ENCODE peak calls at places on chromosomes 3 and 15, in four cellular contexts. L is H1, P is mesendoderm, I is H9. M is an unnamed sample.

GRCh38 chr3:61239871-61240270 is 11.4 kb downstream of the FHIT start:
- DNase-seq in I (no peak), P (no peak), L (no peak), M (no peak)

GRCh38 chr3:78204977-78205376 is 1165.1 kb downstream of the ROBO2 start:
- DNase-seq in L (no peak), P (peak), I (no peak), M (peak)

GRCh38 chr15:100191161-100191560 is 150.6 kb downstream of the ADAMTS17 start:
- DNase-seq in I (peak), L (no peak), P (peak), M (no peak)

GRCh38 chr3:123012652-123013051 is 14.9 kb downstream of the SEMA5B start:
- DNase-seq in L (no peak), I (no peak), P (no peak), M (no peak)

GRCh38 chr3:175651716-175652115 is 792.6 kb downstream of the NAALADL2 start:
- DNase-seq in L (no peak), I (no peak), P (no peak), M (peak)

GRCh38 chr3:110687138-110687537 is 384.5 kb upstream of the NECTIN3 start:
- DNase-seq in L (no peak), P (no peak), I (no peak), M (peak)

GRCh38 chr3:56630966-56631365 is 52.1 kb downstream of the TASOR start:
- DNase-seq in I (no peak), L (no peak), P (no peak), M (peak)

GRCh38 chr15:95884276-95884675 is 446.2 kb upstream of the NR2F2 start:
- DNase-seq in L (no peak), I (no peak), P (peak), M (no peak)

GRCh38 chr15:58459562-58459961 is 27.8 kb downstream of the LIPC start:
- DNase-seq in P (no peak), L (no peak), I (no peak), M (no peak)

DNA sequence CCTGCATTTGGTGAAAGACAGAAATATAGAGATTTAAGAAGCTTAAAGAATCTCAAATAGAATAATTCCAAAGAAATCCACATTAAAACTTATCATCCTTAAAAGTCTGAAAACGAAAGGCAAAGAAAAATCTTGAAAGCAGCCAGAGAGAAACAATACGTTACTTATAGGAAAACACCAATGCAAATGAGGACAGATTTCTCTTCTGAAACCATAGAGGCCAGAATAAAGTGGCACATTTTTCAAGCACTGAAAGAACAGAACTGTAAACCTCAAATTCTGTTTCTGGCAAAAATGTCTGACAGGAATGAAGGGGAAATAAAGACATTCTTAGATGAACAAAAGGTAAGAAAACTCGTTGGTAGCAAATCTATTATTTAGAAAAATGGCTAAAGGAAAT is 13.8 kb upstream of the ACTC1 start:
- DNase-seq in I (no peak), L (no peak), P (no peak), M (no peak)
- H4K5ac ChIP-seq in I (no peak), L (no peak), P (no peak), M (no peak)

GRCh38 chr3:108664266-108664665 is 74.7 kb downstream of the DZIP3 start:
- DNase-seq in I (no peak), P (no peak), L (no peak), M (no peak)
- H4K5ac ChIP-seq in I (no peak), P (no peak), L (no peak), M (no peak)

GRCh38 chr3:106332884-106333283 is 464.1 kb upstream of the CBLB start:
- DNase-seq in I (peak), L (no peak), P (peak), M (peak)

GRCh38 chr3:106333911-106334618 is 465.3 kb upstream of the CBLB start:
- DNase-seq in P (no peak), L (no peak), I (no peak), M (peak)

GRCh38 chr3:106329505-106329904 is 460.7 kb upstream of the CBLB start:
- DNase-seq in I (no peak), L (no peak), P (no peak), M (peak)

GRCh38 chr3:106332135-106332534 is 463.3 kb upstream of the CBLB start:
- DNase-seq in L (no peak), P (no peak), I (no peak), M (no peak)

GRCh38 chr3:106331636-106332035 is 462.8 kb upstream of the CBLB start:
- DNase-seq in I (no peak), L (no peak), P (no peak), M (no peak)
- H4K5ac ChIP-seq in I (no peak), L (no peak), P (no peak), M (no peak)

GRCh38 chr3:113743006-113743639 is 2.9 kb downstream of the NAA50 start:
- DNase-seq in I (no peak), L (no peak), P (no peak), M (no peak)
- H4K5ac ChIP-seq in I (no peak), L (no peak), P (no peak), M (no peak)

GRCh38 chr3:185865277-185865676 is 40.4 kb upstream of the IGF2BP2 start:
- DNase-seq in L (no peak), I (no peak), P (no peak), M (no peak)
- H4K5ac ChIP-seq in L (no peak), I (no peak), P (no peak), M (no peak)

DNA sequence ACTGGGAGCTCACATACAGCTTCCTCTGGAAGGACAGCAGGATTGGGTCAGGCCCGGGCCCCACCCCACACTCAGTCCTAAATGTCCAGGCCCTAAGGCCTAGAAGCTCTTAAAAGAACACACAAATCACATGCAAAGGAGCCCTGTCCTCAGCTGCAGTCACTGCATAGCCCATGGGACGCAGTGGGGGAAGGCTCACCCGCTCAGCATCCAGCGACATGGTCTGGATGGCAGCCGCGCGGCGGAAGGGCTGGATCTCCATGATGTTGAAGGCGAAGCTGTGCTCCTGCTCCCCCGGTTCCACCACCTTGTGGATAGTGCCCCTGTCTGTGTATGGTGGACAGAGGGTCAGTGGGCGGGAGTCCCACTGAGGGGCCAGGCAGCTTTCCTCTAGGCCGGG is 22.1 kb downstream of the SEMA7A start:
- DNase-seq in P (no peak), L (no peak), I (no peak), M (no peak)
- H4K5ac ChIP-seq in P (no peak), L (no peak), I (no peak), M (no peak)

GRCh38 chr3:139318826-139319225 is 25.0 kb upstream of the MRPS22 start:
- DNase-seq in I (no peak), P (no peak), L (no peak), M (no peak)

GRCh38 chr3:139320551-139321309 is 23.1 kb upstream of the MRPS22 start:
- DNase-seq in L (no peak), P (no peak), I (no peak), M (no peak)

GRCh38 chr3:139317660-139318430 is 26.0 kb upstream of the MRPS22 start:
- DNase-seq in L (no peak), I (no peak), P (no peak), M (no peak)

GRCh38 chr3:139318431-139318816 is 25.4 kb upstream of the MRPS22 start:
- DNase-seq in L (no peak), I (no peak), P (no peak), M (no peak)

DNA sequence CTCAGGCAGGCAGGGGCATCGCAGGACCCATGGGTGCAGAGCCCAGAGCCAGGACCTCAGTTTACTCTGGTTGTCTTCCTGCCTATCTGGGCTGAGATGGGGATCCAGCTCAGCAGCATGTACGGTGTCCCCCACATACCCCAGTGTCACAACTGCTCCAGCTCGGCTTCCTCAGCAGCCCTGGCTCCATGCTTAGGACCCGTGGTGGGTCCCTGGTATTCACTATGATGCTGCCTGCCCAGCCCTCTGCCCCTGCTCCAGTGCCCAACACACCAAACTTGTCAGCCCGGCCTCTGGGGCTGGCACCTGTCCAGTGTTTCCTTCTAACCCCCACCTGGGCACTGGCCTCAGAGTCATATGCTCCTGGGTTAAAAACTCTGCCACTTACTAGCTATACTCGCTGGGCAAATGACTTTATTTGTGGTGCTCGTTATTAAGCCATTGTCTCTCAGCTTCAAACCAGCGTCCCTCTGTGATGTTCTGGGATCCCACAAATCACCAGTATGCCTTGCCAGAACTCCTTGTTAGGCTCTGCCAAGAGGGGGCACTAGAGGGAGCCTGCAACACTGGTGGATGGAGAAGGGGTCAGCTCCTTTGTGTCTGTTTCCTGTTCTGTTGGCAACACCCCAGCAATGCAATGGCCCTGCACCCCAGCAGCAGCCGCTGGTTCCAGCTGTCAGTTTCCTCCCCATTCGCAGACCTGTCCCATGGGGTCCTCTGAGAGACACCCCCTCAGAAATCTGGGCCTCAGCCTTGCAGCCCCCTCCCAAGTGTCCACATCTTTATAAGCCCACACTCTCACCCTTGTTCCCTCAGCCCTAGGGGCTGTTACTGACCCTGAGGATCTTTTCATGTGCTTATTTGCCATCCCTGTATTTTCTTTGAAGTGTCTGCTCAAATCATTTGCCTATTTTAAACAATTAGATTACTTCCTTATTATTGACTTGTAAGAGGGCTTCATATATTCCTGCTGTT is 24.1 kb upstream of the MRPS22 start:
- DNase-seq in P (peak), I (peak), L (peak), M (no peak)
- H4K5ac ChIP-seq in P (no peak), I (no peak), L (no peak), M (no peak)

GRCh38 chr3:161503271-161503670 is 6.7 kb downstream of the OTOL1 start:
- DNase-seq in I (no peak), L (no peak), P (no peak), M (no peak)

GRCh38 chr3:161510510-161511260 is 14.1 kb downstream of the OTOL1 start:
- DNase-seq in I (no peak), P (peak), L (no peak), M (no peak)

DNA sequence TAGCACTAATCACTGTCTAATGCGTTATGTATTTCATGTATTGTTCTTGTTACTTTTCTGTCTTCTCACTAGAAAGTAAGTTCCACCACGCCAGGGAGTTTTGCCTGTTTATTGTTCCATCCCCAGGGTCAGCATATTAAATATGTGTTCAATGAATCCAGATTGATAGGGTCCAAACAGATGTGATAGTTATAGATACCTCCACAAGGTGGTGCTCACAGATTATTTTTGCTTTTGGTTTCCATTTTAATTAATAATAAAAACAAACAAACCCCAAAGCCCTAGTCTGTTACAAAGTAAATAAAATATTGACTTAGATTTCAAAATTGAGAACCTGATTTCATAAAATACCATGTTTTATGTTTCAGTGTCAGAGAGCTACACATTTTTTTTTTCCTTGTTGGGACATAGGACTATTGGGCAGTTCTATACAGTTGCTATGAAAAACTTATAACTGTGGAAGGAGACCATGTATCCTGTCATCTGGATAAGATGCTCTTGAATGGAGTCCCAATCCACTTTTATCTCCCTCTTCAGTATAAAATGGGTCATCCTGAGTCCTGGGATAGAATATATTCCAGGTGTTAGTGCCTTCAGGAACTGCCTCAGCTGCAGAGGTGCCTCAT is 12.4 kb downstream of the OTOL1 start:
- DNase-seq in L (no peak), I (no peak), P (no peak), M (no peak)
- H4K5ac ChIP-seq in L (no peak), I (no peak), P (no peak), M (no peak)

GRCh38 chr3:65328148-65328547 is 640.3 kb upstream of the ADAMTS9 start:
- DNase-seq in P (no peak), I (no peak), L (no peak), M (no peak)

GRCh38 chr3:65334045-65334665 is 646.4 kb upstream of the ADAMTS9 start:
- DNase-seq in L (peak), I (peak), P (no peak), M (no peak)

GRCh38 chr3:65330072-65330471 is 642.3 kb upstream of the ADAMTS9 start:
- DNase-seq in P (no peak), I (no peak), L (no peak), M (peak)

GRCh38 chr3:65335587-65335986 is 647.8 kb upstream of the ADAMTS9 start:
- DNase-seq in P (no peak), L (no peak), I (no peak), M (no peak)

GRCh38 chr3:65331730-65332129 is 643.9 kb upstream of the ADAMTS9 start:
- DNase-seq in I (no peak), P (no peak), L (no peak), M (no peak)
- H4K5ac ChIP-seq in I (no peak), P (no peak), L (no peak), M (no peak)

M was measured in IMR-90.